ENCODE peak calls at places on chromosomes 2 and 18, in nine cellular contexts. G is SK-N-SH; K is endodermal cell; I is fibroblast of lung; D is H9; N is CD8-positive, alpha-beta T cell; B is psoas muscle; V is lower lobe of right lung; Z is ovary. C is an unnamed sample. For H3K27me3 and H3K4me1, the result is how much of the 10 kb centered on the place peaks cover.

GRCh38 chr2:128716371-128716770 is 397.7 kb upstream of the HS6ST1 start:
- DNase-seq in V (no peak), K (no peak), B (no peak), G (no peak), I (no peak), D (no peak), Z (no peak), N (no peak), C (no peak)

GRCh38 chr2:61536086-61536722 is 2.0 kb downstream of the XPO1 start:
- DNase-seq in V (no peak), G (peak), I (peak), Z (no peak), N (no peak), D (no peak), B (no peak), K (peak), C (no peak)

GRCh38 chr2:172293952-172294351 is 133.4 kb upstream of the ITGA6 start:
- DNase-seq in D (no peak), Z (peak), I (peak), V (no peak), N (no peak), K (no peak), B (peak), G (peak), C (no peak)

GRCh38 chr2:84899681-84900080 is 5.8 kb upstream of the TMSB10 start:
- DNase-seq in B (no peak), I (no peak), N (no peak), D (no peak), G (no peak), V (no peak), K (peak), Z (no peak), C (no peak)

GRCh38 chr2:196170202-196170680 is 1.1 kb downstream of the STK17B start:
- DNase-seq in V (peak), D (no peak), K (no peak), N (no peak), Z (no peak), I (peak), B (no peak), G (peak), C (no peak)

GRCh38 chr2:128422571-128422970 is 103.9 kb upstream of the HS6ST1 start:
- DNase-seq in B (no peak), G (no peak), K (no peak), Z (no peak), V (no peak), N (no peak), D (peak), I (peak), C (peak)

GRCh38 chr18:70366174-70366573 is 77.3 kb downstream of the SOCS6 start:
- DNase-seq in V (no peak), B (no peak), G (no peak), N (no peak), D (peak), K (peak), Z (no peak), I (peak), C (no peak)

GRCh38 chr18:54717673-54718435 is 110.4 kb upstream of the RAB27B start:
- DNase-seq in K (peak), B (no peak), N (peak), Z (no peak), V (no peak), I (peak), D (peak), G (peak), C (no peak)

GRCh38 chr18:55314615-55315237 is 273.3 kb downstream of the TCF4 start:
- DNase-seq in N (no peak), I (no peak), D (no peak), K (no peak), Z (no peak), G (no peak), V (no peak), B (no peak), C (no peak)

GRCh38 chr2:213306320-213306942 is 22.2 kb downstream of the SPAG16 start:
- DNase-seq in B (no peak), Z (no peak), K (no peak), G (no peak), I (peak), V (no peak), D (no peak), N (no peak), C (no peak)

GRCh38 chr18:9617006-9617542 is 2.7 kb upstream of the PPP4R1 start:
- DNase-seq in Z (no peak), I (peak), B (no peak), N (no peak), V (no peak), G (no peak), D (no peak), K (no peak), C (no peak)

GRCh38 chr2:165239826-165240618 is 808 bp downstream of the SCN2A start:
- DNase-seq in G (peak), D (no peak), B (no peak), K (no peak), V (no peak), I (no peak), Z (no peak), N (no peak), C (no peak)

GRCh38 chr18:543447-543846 is 36.7 kb upstream of the CETN1 start:
- DNase-seq in Z (no peak), B (no peak), D (no peak), N (no peak), G (no peak), K (no peak), V (no peak), I (no peak), C (no peak)

GRCh38 chr2:29698216-29698615 is 223.2 kb downstream of the ALK start:
- DNase-seq in B (no peak), G (no peak), N (no peak), K (no peak), D (peak), V (no peak), Z (no peak), I (no peak), C (no peak)

GRCh38 chr2:158726906-158727592 is 68.1 kb upstream of the DAPL1 start:
- DNase-seq in B (peak), G (peak), K (peak), I (no peak), V (no peak), D (no peak), N (no peak), Z (no peak), C (no peak)

GRCh38 chr2:37825586-37825985 is 99.5 kb upstream of the RMDN2 start:
- DNase-seq in D (no peak), I (no peak), Z (no peak), K (no peak), V (no peak), B (no peak), G (no peak), N (no peak), C (no peak)

GRCh38 chr2:211860224-211860623 is 678.4 kb downstream of the ERBB4 start:
- DNase-seq in G (peak), D (no peak), V (no peak), N (no peak), Z (no peak), K (no peak), B (no peak), I (no peak), C (no peak)

GRCh38 chr2:211854832-211855231 is 683.8 kb downstream of the ERBB4 start:
- DNase-seq in Z (no peak), D (no peak), I (no peak), V (no peak), K (no peak), G (no peak), N (no peak), B (no peak), C (no peak)
- TF ChIP-seq CTCF in Z (no peak), D (no peak), I (no peak), V (no peak), K (peak), G (no peak), N (no peak), B (no peak), C (no peak)

DNA sequence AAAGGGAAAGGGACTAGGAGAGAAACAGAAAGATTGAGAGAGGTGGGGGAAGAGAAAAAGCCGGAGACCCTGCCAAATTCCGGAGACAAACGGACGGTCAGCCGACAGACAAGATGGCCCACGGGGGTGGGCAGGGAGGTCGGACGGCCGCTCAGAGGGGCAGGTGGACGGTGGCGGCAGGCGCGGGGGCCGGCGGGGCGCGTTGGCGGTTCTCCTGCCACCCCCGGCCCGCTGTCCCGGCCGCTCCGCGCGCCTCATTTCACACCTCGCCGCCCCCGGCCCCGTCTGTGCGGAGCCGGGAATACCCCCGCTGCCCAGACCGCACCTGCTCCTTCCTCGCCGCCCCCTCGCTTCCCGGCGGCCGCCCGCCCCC is 935 bp downstream of the SLC30A3 start:
- DNase-seq in G (no peak), Z (no peak), N (no peak), I (no peak), V (no peak), K (peak), D (no peak), B (no peak), C (no peak)
- H3K27me3 ChIP-seq in G (half or more), Z (under half), N (under half), I (half or more), V (half or more), K (half or more), D (under half), B (under half), C (under half)

GRCh38 chr2:230874876-230875275 is 10.1 kb downstream of the ITM2C start:
- DNase-seq in D (no peak), B (no peak), G (no peak), I (no peak), V (no peak), Z (no peak), N (no peak), K (peak), C (no peak)
- H3K4me1 ChIP-seq in D (under half), B (under half), G (under half), I (under half), V (under half), Z (under half), N (under half), K (under half), C (under half)

DNA sequence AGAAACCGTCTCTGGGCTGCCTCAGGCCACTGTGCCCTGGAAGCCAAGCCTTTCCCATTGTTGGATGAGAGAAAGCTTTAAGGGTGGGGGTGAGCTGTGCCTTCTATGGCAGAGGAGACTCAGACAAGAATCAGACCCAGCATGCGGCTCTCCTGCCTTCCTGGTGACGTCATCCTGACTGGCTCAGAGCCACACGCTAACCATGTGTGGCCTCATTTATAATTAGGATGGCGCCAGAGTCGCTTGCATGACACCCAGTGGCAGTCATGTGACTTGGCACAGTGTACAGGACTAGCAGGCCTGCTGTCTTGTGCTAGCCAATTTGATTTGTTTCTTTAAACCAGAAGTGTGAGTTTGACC is 99.2 kb downstream of the SH3BP4 start:
- DNase-seq in G (peak), Z (peak), B (peak), D (no peak), I (peak), K (peak), V (peak), N (no peak), C (peak)
- TF ChIP-seq CTCF in G (peak), Z (no peak), B (no peak), D (no peak), I (no peak), K (no peak), V (peak), N (no peak), C (no peak)

GRCh38 chr2:206642075-206643025 is at the start of gene FAM237A:
- DNase-seq in Z (no peak), D (peak), N (no peak), I (peak), V (peak), B (no peak), K (peak), G (peak), C (no peak)
- H3K27me3 ChIP-seq in Z (under half), D (under half), N (under half), I (under half), V (under half), B (under half), K (half or more), G (under half), C (under half)